ENCODE peak calls at places on chromosomes 6 and 20, in seven cellular contexts. One of them, this sample, is unnamed.
A peak's percentile ranks its signal among the peaks of the same experiment; 100 is the strongest.

GRCh38 chr6:7991992-7992815 is 72.0 kb downstream of the BLOC1S5 start:
- DNase-seq in stimulated activated CD4-positive, alpha-beta T cell treated with anti-CD3 and anti-CD28 coated beads, Interleukin-2, amount 100 ng/mL, for 48 hours: no peak
- DNase-seq in SW480: peak; percentile 33
- DNase-seq in stimulated activated naive CD8-positive, alpha-beta T cell treated with anti-CD3 and anti-CD28 coated beads, Interleukin-15, Interleukin-2, amounts not matched to agents 100 U/mL and 50 U/mL, for 24 hours: no peak
- DNase-seq in NCI-H226: peak; percentile 96
- DNase-seq in upper lobe of right lung: no peak
- DNase-seq in T-helper 2 cell: no peak
- DNase-seq in this sample: no peak

GRCh38 chr6:84018453-84019061 is 15.0 kb upstream of the MRAP2 start:
- DNase-seq in stimulated activated CD4-positive, alpha-beta T cell treated with anti-CD3 and anti-CD28 coated beads, Interleukin-2, amount 100 ng/mL, for 48 hours: no peak
- DNase-seq in SW480: no peak
- DNase-seq in stimulated activated naive CD8-positive, alpha-beta T cell treated with anti-CD3 and anti-CD28 coated beads, Interleukin-15, Interleukin-2, amounts not matched to agents 100 U/mL and 50 U/mL, for 24 hours: no peak
- DNase-seq in upper lobe of right lung: no peak
- DNase-seq in T-helper 2 cell: no peak
- DNase-seq in NCI-H226: no peak
- DNase-seq in this sample: no peak

GRCh38 chr6:33812669-33813068 is 8.9 kb upstream of the MLN start:
- DNase-seq in stimulated activated naive CD8-positive, alpha-beta T cell treated with anti-CD3 and anti-CD28 coated beads, Interleukin-15, Interleukin-2, amounts not matched to agents 100 U/mL and 50 U/mL, for 24 hours: peak; percentile 57
- DNase-seq in NCI-H226: peak; percentile 31
- DNase-seq in SW480: no peak
- DNase-seq in T-helper 2 cell: no peak
- DNase-seq in stimulated activated CD4-positive, alpha-beta T cell treated with anti-CD3 and anti-CD28 coated beads, Interleukin-2, amount 100 ng/mL, for 48 hours: peak; percentile 24
- DNase-seq in upper lobe of right lung: peak; percentile 80
- DNase-seq in this sample: no peak

GRCh38 chr6:140567469-140567868 is 1193.0 kb upstream of the CITED2 start:
- DNase-seq in SW480: no peak
- DNase-seq in NCI-H226: no peak
- DNase-seq in stimulated activated naive CD8-positive, alpha-beta T cell treated with anti-CD3 and anti-CD28 coated beads, Interleukin-15, Interleukin-2, amounts not matched to agents 100 U/mL and 50 U/mL, for 24 hours: no peak
- DNase-seq in T-helper 2 cell: no peak
- DNase-seq in upper lobe of right lung: no peak
- DNase-seq in stimulated activated CD4-positive, alpha-beta T cell treated with anti-CD3 and anti-CD28 coated beads, Interleukin-2, amount 100 ng/mL, for 48 hours: no peak
- DNase-seq in this sample: no peak

GRCh38 chr6:139801571-139802321 is 427.3 kb upstream of the CITED2 start:
- DNase-seq in SW480: peak; percentile 5
- DNase-seq in NCI-H226: peak; percentile 20
- DNase-seq in T-helper 2 cell: no peak
- DNase-seq in stimulated activated CD4-positive, alpha-beta T cell treated with anti-CD3 and anti-CD28 coated beads, Interleukin-2, amount 100 ng/mL, for 48 hours: no peak
- DNase-seq in stimulated activated naive CD8-positive, alpha-beta T cell treated with anti-CD3 and anti-CD28 coated beads, Interleukin-15, Interleukin-2, amounts not matched to agents 100 U/mL and 50 U/mL, for 24 hours: no peak
- DNase-seq in upper lobe of right lung: no peak
- DNase-seq in this sample: no peak

GRCh38 chr20:47320990-47321805 is 35.3 kb downstream of the ZMYND8 start:
- DNase-seq in NCI-H226: no peak
- DNase-seq in T-helper 2 cell: no peak
- DNase-seq in SW480: peak; percentile 83
- DNase-seq in stimulated activated naive CD8-positive, alpha-beta T cell treated with anti-CD3 and anti-CD28 coated beads, Interleukin-15, Interleukin-2, amounts not matched to agents 100 U/mL and 50 U/mL, for 24 hours: no peak
- DNase-seq in stimulated activated CD4-positive, alpha-beta T cell treated with anti-CD3 and anti-CD28 coated beads, Interleukin-2, amount 100 ng/mL, for 48 hours: no peak
- DNase-seq in upper lobe of right lung: no peak
- DNase-seq in this sample: no peak

GRCh38 chr6:134882426-134883038 is 67.4 kb downstream of the ALDH8A1 start:
- DNase-seq in T-helper 2 cell: peak; percentile 14
- DNase-seq in upper lobe of right lung: no peak
- DNase-seq in stimulated activated naive CD8-positive, alpha-beta T cell treated with anti-CD3 and anti-CD28 coated beads, Interleukin-15, Interleukin-2, amounts not matched to agents 100 U/mL and 50 U/mL, for 24 hours: peak; percentile 39
- DNase-seq in SW480: peak; percentile 48
- DNase-seq in NCI-H226: peak; percentile 67
- DNase-seq in stimulated activated CD4-positive, alpha-beta T cell treated with anti-CD3 and anti-CD28 coated beads, Interleukin-2, amount 100 ng/mL, for 48 hours: peak; percentile 58
- DNase-seq in this sample: no peak

GRCh38 chr20:5996765-5997164 is 46.3 kb downstream of the MCM8 start:
- DNase-seq in stimulated activated naive CD8-positive, alpha-beta T cell treated with anti-CD3 and anti-CD28 coated beads, Interleukin-15, Interleukin-2, amounts not matched to agents 100 U/mL and 50 U/mL, for 24 hours: peak; percentile 30
- DNase-seq in upper lobe of right lung: no peak
- DNase-seq in stimulated activated CD4-positive, alpha-beta T cell treated with anti-CD3 and anti-CD28 coated beads, Interleukin-2, amount 100 ng/mL, for 48 hours: no peak
- DNase-seq in NCI-H226: no peak
- DNase-seq in T-helper 2 cell: peak; percentile 8
- DNase-seq in SW480: peak; percentile 97
- DNase-seq in this sample: no peak

GRCh38 chr20:4840831-4841230 is 119.1 kb downstream of the PRND start:
- DNase-seq in upper lobe of right lung: no peak
- DNase-seq in T-helper 2 cell: no peak
- DNase-seq in stimulated activated CD4-positive, alpha-beta T cell treated with anti-CD3 and anti-CD28 coated beads, Interleukin-2, amount 100 ng/mL, for 48 hours: no peak
- DNase-seq in SW480: no peak
- DNase-seq in stimulated activated naive CD8-positive, alpha-beta T cell treated with anti-CD3 and anti-CD28 coated beads, Interleukin-15, Interleukin-2, amounts not matched to agents 100 U/mL and 50 U/mL, for 24 hours: no peak
- DNase-seq in NCI-H226: no peak
- DNase-seq in this sample: no peak

GRCh38 chr6:100801036-100801435 is 80.1 kb downstream of the ASCC3 start:
- DNase-seq in stimulated activated CD4-positive, alpha-beta T cell treated with anti-CD3 and anti-CD28 coated beads, Interleukin-2, amount 100 ng/mL, for 48 hours: no peak
- DNase-seq in stimulated activated naive CD8-positive, alpha-beta T cell treated with anti-CD3 and anti-CD28 coated beads, Interleukin-15, Interleukin-2, amounts not matched to agents 100 U/mL and 50 U/mL, for 24 hours: no peak
- DNase-seq in SW480: no peak
- DNase-seq in NCI-H226: no peak
- DNase-seq in T-helper 2 cell: no peak
- DNase-seq in upper lobe of right lung: no peak
- DNase-seq in this sample: no peak

GRCh38 chr6:71642120-71642519 is 244.2 kb upstream of the RIMS1 start:
- DNase-seq in NCI-H226: no peak
- DNase-seq in SW480: no peak
- DNase-seq in stimulated activated naive CD8-positive, alpha-beta T cell treated with anti-CD3 and anti-CD28 coated beads, Interleukin-15, Interleukin-2, amounts not matched to agents 100 U/mL and 50 U/mL, for 24 hours: no peak
- DNase-seq in upper lobe of right lung: no peak
- DNase-seq in stimulated activated CD4-positive, alpha-beta T cell treated with anti-CD3 and anti-CD28 coated beads, Interleukin-2, amount 100 ng/mL, for 48 hours: no peak
- DNase-seq in T-helper 2 cell: no peak
- DNase-seq in this sample: no peak

GRCh38 chr6:27556406-27556805 is 83.5 kb upstream of the ZNF184 start:
- DNase-seq in T-helper 2 cell: no peak
- DNase-seq in SW480: no peak
- DNase-seq in stimulated activated CD4-positive, alpha-beta T cell treated with anti-CD3 and anti-CD28 coated beads, Interleukin-2, amount 100 ng/mL, for 48 hours: no peak
- DNase-seq in stimulated activated naive CD8-positive, alpha-beta T cell treated with anti-CD3 and anti-CD28 coated beads, Interleukin-15, Interleukin-2, amounts not matched to agents 100 U/mL and 50 U/mL, for 24 hours: no peak
- DNase-seq in upper lobe of right lung: no peak
- DNase-seq in NCI-H226: no peak
- DNase-seq in this sample: no peak

GRCh38 chr6:82568290-82568993 is 204.8 kb downstream of the TPBG start:
- DNase-seq in SW480: no peak
- DNase-seq in stimulated activated CD4-positive, alpha-beta T cell treated with anti-CD3 and anti-CD28 coated beads, Interleukin-2, amount 100 ng/mL, for 48 hours: no peak
- DNase-seq in NCI-H226: no peak
- DNase-seq in T-helper 2 cell: no peak
- DNase-seq in stimulated activated naive CD8-positive, alpha-beta T cell treated with anti-CD3 and anti-CD28 coated beads, Interleukin-15, Interleukin-2, amounts not matched to agents 100 U/mL and 50 U/mL, for 24 hours: no peak
- DNase-seq in upper lobe of right lung: no peak
- DNase-seq in this sample: no peak

GRCh38 chr20:17530716-17531536 is at the start of gene BFSP1:
- DNase-seq in T-helper 2 cell: peak; percentile 19
- DNase-seq in stimulated activated naive CD8-positive, alpha-beta T cell treated with anti-CD3 and anti-CD28 coated beads, Interleukin-15, Interleukin-2, amounts not matched to agents 100 U/mL and 50 U/mL, for 24 hours: peak; percentile 57
- DNase-seq in SW480: peak; percentile 83
- DNase-seq in stimulated activated CD4-positive, alpha-beta T cell treated with anti-CD3 and anti-CD28 coated beads, Interleukin-2, amount 100 ng/mL, for 48 hours: peak; percentile 50
- DNase-seq in upper lobe of right lung: peak; percentile 82
- DNase-seq in NCI-H226: peak; percentile 27
- DNase-seq in this sample: no peak

GRCh38 chr6:13413466-13413862 is 73.9 kb downstream of the GFOD1 start:
- DNase-seq in upper lobe of right lung: no peak
- DNase-seq in stimulated activated naive CD8-positive, alpha-beta T cell treated with anti-CD3 and anti-CD28 coated beads, Interleukin-15, Interleukin-2, amounts not matched to agents 100 U/mL and 50 U/mL, for 24 hours: no peak
- DNase-seq in T-helper 2 cell: no peak
- DNase-seq in SW480: no peak
- DNase-seq in NCI-H226: peak; percentile 69
- DNase-seq in stimulated activated CD4-positive, alpha-beta T cell treated with anti-CD3 and anti-CD28 coated beads, Interleukin-2, amount 100 ng/mL, for 48 hours: no peak
- DNase-seq in this sample: no peak

GRCh38 chr6:37283786-37284185 is 25.8 kb upstream of the TMEM217 start:
- DNase-seq in T-helper 2 cell: no peak
- DNase-seq in stimulated activated naive CD8-positive, alpha-beta T cell treated with anti-CD3 and anti-CD28 coated beads, Interleukin-15, Interleukin-2, amounts not matched to agents 100 U/mL and 50 U/mL, for 24 hours: no peak
- DNase-seq in NCI-H226: no peak
- DNase-seq in SW480: no peak
- DNase-seq in stimulated activated CD4-positive, alpha-beta T cell treated with anti-CD3 and anti-CD28 coated beads, Interleukin-2, amount 100 ng/mL, for 48 hours: no peak
- DNase-seq in upper lobe of right lung: no peak
- DNase-seq in this sample: peak; percentile 61

GRCh38 chr20:13430346-13431002 is 208.3 kb downstream of the TASP1 start:
- DNase-seq in SW480: peak; percentile 7
- DNase-seq in upper lobe of right lung: no peak
- DNase-seq in NCI-H226: peak; percentile 24
- DNase-seq in stimulated activated CD4-positive, alpha-beta T cell treated with anti-CD3 and anti-CD28 coated beads, Interleukin-2, amount 100 ng/mL, for 48 hours: no peak
- DNase-seq in T-helper 2 cell: no peak
- DNase-seq in stimulated activated naive CD8-positive, alpha-beta T cell treated with anti-CD3 and anti-CD28 coated beads, Interleukin-15, Interleukin-2, amounts not matched to agents 100 U/mL and 50 U/mL, for 24 hours: peak; percentile 57
- DNase-seq in this sample: no peak

GRCh38 chr6:105522626-105523322 is 119.9 kb upstream of the PREP start:
- DNase-seq in SW480: peak; percentile 13
- DNase-seq in upper lobe of right lung: no peak
- DNase-seq in stimulated activated CD4-positive, alpha-beta T cell treated with anti-CD3 and anti-CD28 coated beads, Interleukin-2, amount 100 ng/mL, for 48 hours: no peak
- DNase-seq in NCI-H226: no peak
- DNase-seq in stimulated activated naive CD8-positive, alpha-beta T cell treated with anti-CD3 and anti-CD28 coated beads, Interleukin-15, Interleukin-2, amounts not matched to agents 100 U/mL and 50 U/mL, for 24 hours: no peak
- DNase-seq in T-helper 2 cell: no peak
- DNase-seq in this sample: no peak

GRCh38 chr6:139091859-139092258 is 43.0 kb upstream of the HECA start:
- DNase-seq in stimulated activated CD4-positive, alpha-beta T cell treated with anti-CD3 and anti-CD28 coated beads, Interleukin-2, amount 100 ng/mL, for 48 hours: no peak
- DNase-seq in upper lobe of right lung: no peak
- DNase-seq in SW480: no peak
- DNase-seq in NCI-H226: no peak
- DNase-seq in T-helper 2 cell: no peak
- DNase-seq in stimulated activated naive CD8-positive, alpha-beta T cell treated with anti-CD3 and anti-CD28 coated beads, Interleukin-15, Interleukin-2, amounts not matched to agents 100 U/mL and 50 U/mL, for 24 hours: no peak
- DNase-seq in this sample: no peak

GRCh38 chr6:2956930-2957329 is 14.4 kb downstream of the SERPINB6 start:
- DNase-seq in upper lobe of right lung: no peak
- DNase-seq in stimulated activated naive CD8-positive, alpha-beta T cell treated with anti-CD3 and anti-CD28 coated beads, Interleukin-15, Interleukin-2, amounts not matched to agents 100 U/mL and 50 U/mL, for 24 hours: no peak
- DNase-seq in NCI-H226: no peak
- DNase-seq in SW480: no peak
- DNase-seq in T-helper 2 cell: no peak
- DNase-seq in stimulated activated CD4-positive, alpha-beta T cell treated with anti-CD3 and anti-CD28 coated beads, Interleukin-2, amount 100 ng/mL, for 48 hours: no peak
- DNase-seq in this sample: no peak

GRCh38 chr6:113696960-113697359 is 160.2 kb upstream of the MARCKS start:
- DNase-seq in upper lobe of right lung: no peak
- DNase-seq in NCI-H226: no peak
- DNase-seq in stimulated activated CD4-positive, alpha-beta T cell treated with anti-CD3 and anti-CD28 coated beads, Interleukin-2, amount 100 ng/mL, for 48 hours: no peak
- DNase-seq in T-helper 2 cell: no peak
- DNase-seq in stimulated activated naive CD8-positive, alpha-beta T cell treated with anti-CD3 and anti-CD28 coated beads, Interleukin-15, Interleukin-2, amounts not matched to agents 100 U/mL and 50 U/mL, for 24 hours: no peak
- DNase-seq in SW480: no peak
- DNase-seq in this sample: no peak

GRCh38 chr6:140050232-140050995 is 676.0 kb upstream of the CITED2 start:
- DNase-seq in T-helper 2 cell: no peak
- DNase-seq in stimulated activated naive CD8-positive, alpha-beta T cell treated with anti-CD3 and anti-CD28 coated beads, Interleukin-15, Interleukin-2, amounts not matched to agents 100 U/mL and 50 U/mL, for 24 hours: no peak
- DNase-seq in SW480: no peak
- DNase-seq in upper lobe of right lung: no peak
- DNase-seq in stimulated activated CD4-positive, alpha-beta T cell treated with anti-CD3 and anti-CD28 coated beads, Interleukin-2, amount 100 ng/mL, for 48 hours: no peak
- DNase-seq in NCI-H226: no peak
- DNase-seq in this sample: no peak

GRCh38 chr6:149031545-149032317 is 284.9 kb downstream of the UST start:
- DNase-seq in stimulated activated CD4-positive, alpha-beta T cell treated with anti-CD3 and anti-CD28 coated beads, Interleukin-2, amount 100 ng/mL, for 48 hours: peak; percentile 46
- DNase-seq in SW480: no peak
- DNase-seq in upper lobe of right lung: no peak
- DNase-seq in NCI-H226: peak; percentile 97
- DNase-seq in T-helper 2 cell: no peak
- DNase-seq in stimulated activated naive CD8-positive, alpha-beta T cell treated with anti-CD3 and anti-CD28 coated beads, Interleukin-15, Interleukin-2, amounts not matched to agents 100 U/mL and 50 U/mL, for 24 hours: peak; percentile 44
- DNase-seq in this sample: no peak

This sample was measured in thoracic aorta.